ENCODE peak calls at places on chromosomes 3 and 15, in six cellular contexts. N is globus pallidus, Z is DMS153, X is endothelial cell, R is activated gamma-delta T cell treated with Interleukin-2 at 50 U/mL for 16 hours, Y is T follicular helper cell. C is an unnamed sample.

GRCh38 chr15:100922192-100923040 is 3.3 kb downstream of the LRRK1 start:
- DNase-seq in N (peak; percentile 35), Z (no peak), X (no peak), R (no peak), Y (no peak), C (no peak)

GRCh38 chr3:129505341-129505740 is 23.1 kb upstream of the RHO start:
- DNase-seq in N (no peak), Z (peak; percentile 20), X (no peak), R (no peak), Y (no peak), C (no peak)

GRCh38 chr15:92652576-92652966 is 3.0 kb downstream of the FAM174B start:
- DNase-seq in N (no peak), Z (no peak), X (no peak), R (no peak), Y (no peak), C (no peak)

GRCh38 chr15:85047271-85047948 is 65.8 kb downstream of the PDE8A start:
- DNase-seq in N (peak; percentile 77), Z (peak; percentile 41), X (peak; percentile 62), R (peak; percentile 12), Y (no peak), C (no peak)

GRCh38 chr3:48990636-48991421 is 788 bp downstream of the P4HTM start:
- DNase-seq in N (peak; percentile 46), Z (no peak), X (no peak), R (no peak), Y (peak; percentile 17), C (no peak)

GRCh38 chr3:54093849-54094248 is 28.5 kb upstream of the CACNA2D3 start:
- DNase-seq in N (no peak), Z (no peak), X (no peak), R (no peak), Y (no peak), C (no peak)

GRCh38 chr3:158267015-158267414 is 157.1 kb downstream of the RSRC1 start:
- DNase-seq in N (no peak), Z (no peak), X (no peak), R (no peak), Y (no peak), C (no peak)

GRCh38 chr3:190533511-190534282 is 19.8 kb downstream of the IL1RAP start:
- DNase-seq in N (peak; percentile 73), Z (no peak), X (no peak), R (no peak), Y (no peak), C (no peak)

GRCh38 chr3:112759681-112760080 is 87.0 kb downstream of the CD200R1L start:
- DNase-seq in N (no peak), Z (peak; percentile 74), X (no peak), R (no peak), Y (no peak), C (peak; percentile 64)

GRCh38 chr3:46090161-46090591 is 62.9 kb upstream of the XCR1 start:
- DNase-seq in N (no peak), Z (no peak), X (no peak), R (no peak), Y (no peak), C (no peak)

GRCh38 chr3:12986521-12986920 is 86.7 kb downstream of the IQSEC1 start:
- DNase-seq in N (no peak), Z (no peak), X (no peak), R (no peak), Y (no peak), C (no peak)

GRCh38 chr15:33581032-33581431 is 270.3 kb downstream of the RYR3 start:
- DNase-seq in N (no peak), Z (no peak), X (no peak), R (no peak), Y (no peak), C (no peak)

GRCh38 chr3:47865192-47865591 is 62.3 kb downstream of the DHX30 start:
- DNase-seq in N (no peak), Z (no peak), X (no peak), R (no peak), Y (no peak), C (no peak)

GRCh38 chr3:42183991-42184621 is 81.9 kb downstream of the CCK start:
- DNase-seq in N (no peak), Z (no peak), X (no peak), R (no peak), Y (no peak), C (no peak)

C was measured in NCI-H1436 treated with DMSO at 0.1 percent for 48 hours.